ENCODE peak calls at places on chromosomes 5 and 9, in ten cellular contexts. R is GM12892, F is A549, U is HCT116, P is right lobe of liver, K is thyroid gland, V is lower leg skin, O is heart left ventricle, T is GM12878, E is transverse colon. A is an unnamed sample.
A peak's percentile ranks its signal among the peaks of the same experiment; 100 is the strongest.

GRCh38 chr9:99114049-99114440 is 9.1 kb downstream of the TGFBR1 start:
- DNase-seq in R (no peak), F (no peak), U (no peak), P (no peak), K (no peak), V (no peak), O (no peak), T (no peak), E (no peak), A (no peak)

GRCh38 chr5:67648201-67648671 is 451.6 kb upstream of the CD180 start:
- DNase-seq in R (no peak), F (no peak), U (no peak), P (peak; percentile 55), K (peak; percentile 85), V (peak; percentile 94), O (peak; percentile 83), T (no peak), E (peak; percentile 63), A (peak; percentile 30)

GRCh38 chr5:107604990-107605389 is 65.7 kb downstream of the EFNA5 start:
- DNase-seq in R (no peak), F (no peak), U (no peak), P (no peak), K (no peak), V (no peak), O (no peak), T (no peak), E (no peak), A (no peak)

GRCh38 chr9:7721291-7721690 is 78.3 kb downstream of the DMAC1 start:
- DNase-seq in R (no peak), F (no peak), U (no peak), P (no peak), K (no peak), V (no peak), O (no peak), T (no peak), E (no peak), A (no peak)

GRCh38 chr9:16223074-16223871 is 647.2 kb downstream of the BNC2 start:
- DNase-seq in R (no peak), F (no peak), U (no peak), P (no peak), K (peak; percentile 91), V (no peak), O (no peak), T (no peak), E (peak; percentile 74), A (no peak)

GRCh38 chr5:54537720-54538119 is 20.2 kb downstream of the SNX18 start:
- DNase-seq in R (no peak), F (no peak), U (no peak), P (no peak), K (no peak), V (no peak), O (no peak), T (no peak), E (no peak), A (no peak)

GRCh38 chr5:151155777-151156731 is 1.5 kb downstream of the ANXA6 start:
- DNase-seq in R (no peak), F (no peak), U (no peak), P (peak; percentile 92), K (peak; percentile 76), V (peak; percentile 90), O (peak; percentile 43), T (no peak), E (peak; percentile 31), A (no peak)

GRCh38 chr5:141001854-141002666 is 35.8 kb downstream of the PCDHAC2 start:
- DNase-seq in R (no peak), F (peak; percentile 44), U (peak; percentile 31), P (peak; percentile 46), K (peak; percentile 52), V (no peak), O (peak; percentile 19), T (no peak), E (peak; percentile 8), A (peak; percentile 27)

GRCh38 chr5:66582499-66582898 is 13.7 kb upstream of the MAST4 start:
- DNase-seq in R (no peak), F (no peak), U (no peak), P (no peak), K (no peak), V (no peak), O (no peak), T (no peak), E (no peak), A (no peak)

DNA sequence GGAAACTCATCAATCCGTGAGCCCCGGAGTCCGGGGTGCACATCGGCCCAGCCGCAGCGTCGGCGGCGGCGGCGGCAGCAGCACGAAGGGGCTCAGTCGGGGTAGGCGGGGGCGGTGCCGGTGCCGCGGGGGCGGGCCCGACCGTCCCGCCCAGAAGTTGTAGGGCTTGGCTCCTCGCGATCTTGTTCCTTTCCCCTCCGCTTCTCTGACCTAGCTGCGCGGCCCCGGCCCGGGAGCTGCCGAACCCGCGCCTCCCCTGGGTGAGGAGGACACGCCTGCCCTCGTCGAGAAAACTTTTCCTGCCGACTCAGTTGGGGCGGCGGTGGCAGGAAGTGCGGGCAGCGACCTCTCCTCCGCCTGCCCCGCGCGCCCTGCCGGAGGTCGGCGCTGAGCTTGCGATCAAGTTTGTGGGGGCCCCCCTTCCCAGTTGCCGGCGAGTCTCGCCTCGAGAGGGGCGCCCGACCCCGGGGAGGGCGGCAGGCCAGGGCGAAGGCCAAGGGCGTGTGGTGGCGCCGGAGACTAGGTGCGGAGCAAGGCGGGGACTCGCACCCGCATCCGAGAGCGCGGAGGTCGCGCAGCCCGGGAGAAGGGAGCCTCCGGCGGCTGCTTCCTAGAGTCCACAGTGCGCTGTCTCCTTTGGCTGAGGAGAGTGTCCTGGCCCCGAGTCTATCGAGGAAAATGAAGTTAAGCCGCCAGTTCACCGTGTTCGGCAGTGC is at the start of gene MAN2A1:
- DNase-seq in R (peak; percentile 51), F (peak; percentile 51), U (peak; percentile 22), P (peak; percentile 91), K (peak; percentile 77), V (peak; percentile 89), O (peak; percentile 82), T (no peak), E (peak; percentile 87), A (peak; percentile 79)
- TF ChIP-seq POLR2A in R (no peak), F (no peak), U (no peak), P (no peak), K (no peak), V (peak; percentile 28), O (no peak), T (peak; percentile 25), E (peak; percentile 74), A (no peak)

GRCh38 chr5:149175346-149176113 is 34.2 kb downstream of the ABLIM3 start:
- DNase-seq in R (no peak), F (no peak), U (no peak), P (no peak), K (no peak), V (no peak), O (peak; percentile 72), T (no peak), E (no peak), A (no peak)

GRCh38 chr5:149174847-149175234 is 33.5 kb downstream of the ABLIM3 start:
- DNase-seq in R (no peak), F (no peak), U (no peak), P (no peak), K (no peak), V (no peak), O (no peak), T (no peak), E (no peak), A (no peak)

GRCh38 chr5:149177339-149177843 is 36.1 kb downstream of the ABLIM3 start:
- DNase-seq in R (no peak), F (no peak), U (no peak), P (no peak), K (no peak), V (no peak), O (no peak), T (no peak), E (no peak), A (no peak)

GRCh38 chr5:149181702-149182101 is 40.4 kb downstream of the ABLIM3 start:
- DNase-seq in R (no peak), F (no peak), U (no peak), P (no peak), K (no peak), V (no peak), O (no peak), T (no peak), E (no peak), A (no peak)

GRCh38 chr5:149177911-149178565 is 36.7 kb downstream of the ABLIM3 start:
- DNase-seq in R (no peak), F (no peak), U (no peak), P (no peak), K (no peak), V (no peak), O (no peak), T (no peak), E (no peak), A (no peak)
- TF ChIP-seq POLR2A in R (no peak), F (no peak), U (no peak), P (no peak), K (no peak), V (no peak), O (no peak), T (no peak), E (no peak), A (no peak)

GRCh38 chr5:142356716-142357468 is 32.1 kb upstream of the SPRY4 start:
- DNase-seq in R (peak; percentile 84), F (peak; percentile 87), U (peak; percentile 87), P (peak; percentile 86), K (peak; percentile 86), V (peak; percentile 97), O (peak; percentile 90), T (peak; percentile 48), E (peak; percentile 83), A (peak; percentile 77)
- TF ChIP-seq POLR2A in R (peak; percentile 66), F (peak; percentile 68), U (no peak), P (peak; percentile 96), K (no peak), V (no peak), O (peak; percentile 7), T (peak; percentile 59), E (no peak), A (no peak)

DNA sequence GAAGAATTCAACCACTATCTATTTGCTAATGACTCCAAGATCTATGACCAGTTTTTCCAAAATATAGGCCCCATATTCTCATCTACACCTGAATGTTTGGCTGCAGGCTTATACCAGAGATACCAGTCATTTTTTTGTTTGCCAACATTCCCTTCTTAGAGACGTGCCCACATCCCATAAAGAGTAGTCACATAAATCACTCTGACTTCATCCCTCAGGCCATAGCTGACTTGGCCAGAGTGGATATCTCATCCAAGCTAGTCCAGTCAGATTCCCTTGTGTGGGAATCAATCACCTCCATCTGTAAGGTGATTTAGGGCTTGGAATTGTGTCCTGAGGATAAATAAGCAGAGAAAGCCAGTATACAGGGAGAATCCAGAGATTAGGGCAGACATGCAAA is 124.3 kb upstream of the SLC24A2 start:
- DNase-seq in R (no peak), F (no peak), U (no peak), P (no peak), K (no peak), V (no peak), O (no peak), T (no peak), E (no peak), A (no peak)
- TF ChIP-seq POLR2A in R (no peak), F (no peak), U (no peak), P (no peak), K (no peak), V (no peak), O (no peak), T (no peak), E (no peak), A (no peak)

GRCh38 chr9:134502261-134503211 is 139.1 kb upstream of the COL5A1 start:
- DNase-seq in R (no peak), F (peak; percentile 98), U (no peak), P (peak; percentile 54), K (no peak), V (peak; percentile 90), O (peak; percentile 70), T (no peak), E (peak; percentile 42), A (peak; percentile 32)
- TF ChIP-seq POLR2A in R (no peak), F (peak; percentile 24), U (no peak), P (no peak), K (no peak), V (no peak), O (no peak), T (no peak), E (no peak), A (no peak)

GRCh38 chr5:127425868-127426267 is 91.6 kb upstream of the PRRC1 start:
- DNase-seq in R (no peak), F (no peak), U (no peak), P (no peak), K (no peak), V (no peak), O (no peak), T (no peak), E (no peak), A (no peak)
- TF ChIP-seq POLR2A in R (no peak), F (no peak), U (no peak), P (no peak), K (no peak), V (no peak), O (no peak), T (no peak), E (no peak), A (no peak)